ENCODE peak calls at places on chromosome X, in six cellular contexts. T is mucosa of descending colon, R is fibroblast of mammary gland, X is KG1, E is IMR-90, J is HEK293T. D is an unnamed sample.

GRCh38 chrX:38452603-38453002 is 100.2 kb downstream of the OTC start:
- DNase-seq in T (no peak), R (no peak), X (no peak), E (no peak), J (no peak), D (no peak)

GRCh38 chrX:13721819-13722527 is 12.4 kb downstream of the TRAPPC2 start:
- DNase-seq in T (no peak), R (peak; percentile 62), X (no peak), E (peak; percentile 86), J (no peak), D (no peak)

GRCh38 chrX:115344885-115345653 is 55.6 kb downstream of the LUZP4 start:
- DNase-seq in T (peak; percentile 71), R (peak; percentile 95), X (no peak), E (peak; percentile 95), J (peak; percentile 77), D (no peak)

GRCh38 chrX:150966235-150966634 is 16.9 kb upstream of the HMGB3 start:
- DNase-seq in T (no peak), R (no peak), X (no peak), E (no peak), J (no peak), D (no peak)

GRCh38 chrX:107448625-107449468 is 605 bp upstream of the FRMPD3 start:
- DNase-seq in T (no peak), R (no peak), X (no peak), E (no peak), J (peak; percentile 48), D (no peak)

GRCh38 chrX:104459796-104460195 is 106.2 kb upstream of the IL1RAPL2 start:
- DNase-seq in T (no peak), R (no peak), X (no peak), E (no peak), J (no peak), D (no peak)

GRCh38 chrX:57677132-57677858 is 2.8 kb downstream of the NLRP2B start:
- DNase-seq in T (no peak), R (no peak), X (no peak), E (no peak), J (no peak), D (no peak)

GRCh38 chrX:71298119-71298518 is 3.4 kb upstream of the ITGB1BP2 start:
- DNase-seq in T (no peak), R (no peak), X (no peak), E (no peak), J (no peak), D (no peak)

GRCh38 chrX:9555354-9555753 is 90.5 kb downstream of the TBL1X start:
- DNase-seq in T (no peak), R (peak; percentile 21), X (no peak), E (peak; percentile 36), J (no peak), D (no peak)

D was measured in GM19239.